ENCODE peak calls at places on chromosomes 7 and 10, in five cellular contexts. I is H7, Q is NCI-H1105 treated with DMSO at 0.1 percent for 48 hours, B is IMR-90, Z is T-helper 9 cell. W is an unnamed sample.

GRCh38 chr7:36723951-36724664 is at the start of gene AOAH:
- DNase-seq in Z (peak), Q (no peak), I (no peak), B (no peak), W (peak)

GRCh38 chr10:111281516-111281915 is 204.7 kb downstream of the ADRA2A start:
- DNase-seq in Q (no peak), Z (no peak), B (no peak), I (peak), W (no peak)

GRCh38 chr7:121755818-121756501 is 117.0 kb upstream of the PTPRZ1 start:
- DNase-seq in I (peak), Z (no peak), B (no peak), Q (peak), W (no peak)

GRCh38 chr7:458511-459245 is 61.0 kb downstream of the PDGFA start:
- DNase-seq in Q (no peak), I (peak), Z (no peak), B (no peak), W (no peak)

GRCh38 chr7:100789055-100789454 is 38.3 kb downstream of the EPHB4 start:
- DNase-seq in Q (no peak), B (no peak), I (peak), Z (no peak), W (no peak)

GRCh38 chr10:69061305-69062161 is 26.4 kb upstream of the SRGN start:
- DNase-seq in Z (no peak), B (peak), Q (no peak), I (no peak), W (peak)

GRCh38 chr10:74842301-74842700 is 15.9 kb downstream of the KAT6B start:
- DNase-seq in I (no peak), Q (no peak), B (peak), Z (no peak), W (no peak)

GRCh38 chr10:72694476-72695369 is 2.8 kb downstream of the MCU start:
- DNase-seq in Z (no peak), Q (peak), B (peak), I (no peak), W (no peak)

GRCh38 chr7:89773594-89773993 is 380.7 kb upstream of the STEAP1 start:
- DNase-seq in Z (no peak), B (no peak), Q (no peak), I (no peak), W (no peak)

GRCh38 chr7:105887569-105888199 is 11.3 kb upstream of the ATXN7L1 start:
- DNase-seq in B (no peak), Z (no peak), Q (peak), I (no peak), W (no peak)

GRCh38 chr10:10432306-10433035 is 585.2 kb upstream of the CELF2 start:
- DNase-seq in Q (no peak), Z (no peak), B (peak), I (no peak), W (no peak)

GRCh38 chr7:26704786-26705185 is 159.6 kb downstream of the SKAP2 start:
- DNase-seq in I (no peak), B (peak), Z (no peak), Q (no peak), W (no peak)

GRCh38 chr10:101351017-101351416 is 2.9 kb upstream of the BTRC start:
- DNase-seq in Q (no peak), Z (no peak), B (no peak), I (no peak), W (no peak)

GRCh38 chr10:35453855-35454532 is 117.7 kb downstream of the CCNY start:
- DNase-seq in B (peak), Q (no peak), I (no peak), Z (no peak), W (no peak)

GRCh38 chr7:48419401-48419800 is 248.1 kb downstream of the ABCA13 start:
- DNase-seq in I (no peak), Q (no peak), B (no peak), Z (no peak), W (no peak)

GRCh38 chr7:122369756-122370155 is 65.2 kb upstream of the FEZF1 start:
- DNase-seq in Q (no peak), B (no peak), I (no peak), Z (no peak), W (no peak)

GRCh38 chr7:12646139-12646538 is 41.3 kb upstream of the ARL4A start:
- DNase-seq in B (peak), Z (no peak), Q (no peak), I (peak), W (no peak)

GRCh38 chr7:87082675-87083074 is 23.2 kb upstream of the ELAPOR2 start:
- DNase-seq in B (no peak), Z (no peak), I (no peak), Q (no peak), W (no peak)

W was measured in activated naive CD4-positive, alpha-beta T cell.